ENCODE peak calls at places on chromosomes 11 and 22, in six cellular contexts. One of them, this sample, is unnamed.
A peak's percentile ranks its signal among the peaks of the same experiment; 100 is the strongest.

GRCh38 chr22:31244044-31244942 is 32.2 kb downstream of the LIMK2 start:
- DNase-seq in neuronal stem cell: no peak
- DNase-seq in trophoblast cell: peak; percentile 84
- DNase-seq in H1: peak; percentile 59
- DNase-seq in mesendoderm: peak; percentile 97
- DNase-seq in mesenchymal stem cell: peak; percentile 94
- DNase-seq in this sample: peak; percentile 80

GRCh38 chr11:77959434-77959833 is 35.0 kb downstream of the INTS4 start:
- DNase-seq in trophoblast cell: no peak
- DNase-seq in mesendoderm: no peak
- DNase-seq in H1: no peak
- DNase-seq in neuronal stem cell: no peak
- DNase-seq in mesenchymal stem cell: peak; percentile 25
- DNase-seq in this sample: peak; percentile 61

GRCh38 chr22:38716827-38717226 is 11.1 kb downstream of the GTPBP1 start:
- DNase-seq in trophoblast cell: no peak
- DNase-seq in H1: no peak
- DNase-seq in neuronal stem cell: no peak
- DNase-seq in mesendoderm: no peak
- DNase-seq in mesenchymal stem cell: no peak
- DNase-seq in this sample: no peak

GRCh38 chr11:122863704-122864326 is 18.7 kb upstream of the JHY start:
- DNase-seq in mesendoderm: no peak
- DNase-seq in neuronal stem cell: no peak
- DNase-seq in mesenchymal stem cell: peak; percentile 48
- DNase-seq in H1: no peak
- DNase-seq in trophoblast cell: peak; percentile 71
- DNase-seq in this sample: peak; percentile 50

GRCh38 chr22:30892286-30892685 is 76.3 kb downstream of the MORC2 start:
- DNase-seq in neuronal stem cell: no peak
- DNase-seq in mesenchymal stem cell: no peak
- DNase-seq in mesendoderm: no peak
- DNase-seq in trophoblast cell: no peak
- DNase-seq in H1: no peak
- DNase-seq in this sample: no peak

GRCh38 chr11:95556342-95557151 is 233.0 kb downstream of the FAM76B start:
- DNase-seq in H1: no peak
- DNase-seq in mesenchymal stem cell: peak; percentile 80
- DNase-seq in neuronal stem cell: peak; percentile 42
- DNase-seq in trophoblast cell: no peak
- DNase-seq in mesendoderm: peak; percentile 8
- DNase-seq in this sample: peak; percentile 49

GRCh38 chr11:12109591-12110196 is 696 bp upstream of the MICAL2 start:
- DNase-seq in mesenchymal stem cell: no peak
- DNase-seq in mesendoderm: no peak
- DNase-seq in H1: no peak
- DNase-seq in trophoblast cell: no peak
- DNase-seq in neuronal stem cell: no peak
- DNase-seq in this sample: no peak

GRCh38 chr11:83852012-83852411 is 565.8 kb upstream of the CCDC90B start:
- DNase-seq in mesendoderm: no peak
- DNase-seq in mesenchymal stem cell: no peak
- DNase-seq in neuronal stem cell: no peak
- DNase-seq in trophoblast cell: no peak
- DNase-seq in H1: no peak
- DNase-seq in this sample: no peak

GRCh38 chr11:59756496-59756840 is 1.3 kb downstream of the STX3 start:
- DNase-seq in mesendoderm: no peak
- DNase-seq in H1: no peak
- DNase-seq in trophoblast cell: no peak
- DNase-seq in mesenchymal stem cell: no peak
- DNase-seq in neuronal stem cell: no peak
- DNase-seq in this sample: no peak

GRCh38 chr11:118082880-118083543 is 3.8 kb downstream of the SMIM35 start:
- DNase-seq in mesenchymal stem cell: no peak
- DNase-seq in neuronal stem cell: no peak
- DNase-seq in mesendoderm: no peak
- DNase-seq in trophoblast cell: no peak
- DNase-seq in H1: no peak
- DNase-seq in this sample: no peak

GRCh38 chr11:30230714-30231113 is at the start of gene FSHB:
- DNase-seq in mesenchymal stem cell: no peak
- DNase-seq in neuronal stem cell: no peak
- DNase-seq in H1: no peak
- DNase-seq in trophoblast cell: no peak
- DNase-seq in mesendoderm: no peak
- DNase-seq in this sample: no peak

GRCh38 chr11:105046898-105047579 is 1.9 kb upstream of the CARD16 start:
- DNase-seq in H1: no peak
- DNase-seq in mesendoderm: peak; percentile 65
- DNase-seq in mesenchymal stem cell: peak; percentile 99
- DNase-seq in trophoblast cell: peak; percentile 60
- DNase-seq in neuronal stem cell: no peak
- DNase-seq in this sample: peak; percentile 100

GRCh38 chr11:102497061-102497460 is 33.5 kb downstream of the MMP7 start:
- DNase-seq in mesenchymal stem cell: no peak
- DNase-seq in trophoblast cell: peak; percentile 23
- DNase-seq in mesendoderm: no peak
- DNase-seq in neuronal stem cell: no peak
- DNase-seq in H1: no peak
- DNase-seq in this sample: peak; percentile 77

GRCh38 chr11:105296806-105297205 is 157.2 kb upstream of the CARD18 start:
- DNase-seq in neuronal stem cell: no peak
- DNase-seq in trophoblast cell: no peak
- DNase-seq in H1: no peak
- DNase-seq in mesendoderm: no peak
- DNase-seq in mesenchymal stem cell: no peak
- DNase-seq in this sample: no peak

GRCh38 chr11:67468509-67468834 is 579 bp downstream of the TMEM134 start:
- DNase-seq in neuronal stem cell: no peak
- DNase-seq in trophoblast cell: peak; percentile 25
- DNase-seq in H1: no peak
- DNase-seq in mesenchymal stem cell: no peak
- DNase-seq in mesendoderm: no peak
- DNase-seq in this sample: no peak

GRCh38 chr11:36239636-36240035 is 49.6 kb downstream of the COMMD9 start:
- DNase-seq in trophoblast cell: no peak
- DNase-seq in mesenchymal stem cell: no peak
- DNase-seq in mesendoderm: no peak
- DNase-seq in neuronal stem cell: no peak
- DNase-seq in H1: no peak
- DNase-seq in this sample: no peak

GRCh38 chr11:128867277-128867676 is at the start of gene KCNJ1:
- DNase-seq in H1: no peak
- DNase-seq in trophoblast cell: no peak
- DNase-seq in mesendoderm: no peak
- DNase-seq in mesenchymal stem cell: no peak
- DNase-seq in neuronal stem cell: no peak
- DNase-seq in this sample: no peak

GRCh38 chr11:11521306-11522002 is 100.4 kb downstream of the GALNT18 start:
- DNase-seq in mesendoderm: no peak
- DNase-seq in mesenchymal stem cell: no peak
- DNase-seq in neuronal stem cell: no peak
- DNase-seq in trophoblast cell: no peak
- DNase-seq in H1: no peak
- DNase-seq in this sample: no peak

GRCh38 chr11:34053161-34053686 is 1.7 kb downstream of the CAPRIN1 start:
- DNase-seq in trophoblast cell: peak; percentile 43
- DNase-seq in mesendoderm: peak; percentile 84
- DNase-seq in neuronal stem cell: peak; percentile 54
- DNase-seq in H1: no peak
- DNase-seq in mesenchymal stem cell: peak; percentile 87
- DNase-seq in this sample: peak; percentile 76
- H2AK5ac ChIP-seq in trophoblast cell: peak overlapping the region; percentile 95
- H2AK5ac ChIP-seq in mesendoderm: no peak overlapping the region
- H2AK5ac ChIP-seq in neuronal stem cell: peak overlapping the region; percentile 100
- H2AK5ac ChIP-seq in H1: peak overlapping the region; percentile 79
- H2AK5ac ChIP-seq in mesenchymal stem cell: peak overlapping the region; percentile 63
- H2AK5ac ChIP-seq in this sample: peak overlapping the region; percentile 89

GRCh38 chr11:114259551-114259983 is 36.6 kb upstream of the NNMT start:
- DNase-seq in mesenchymal stem cell: no peak
- DNase-seq in neuronal stem cell: no peak
- DNase-seq in mesendoderm: no peak
- DNase-seq in trophoblast cell: no peak
- DNase-seq in H1: no peak
- DNase-seq in this sample: no peak

GRCh38 chr11:114259124-114259526 is 37.1 kb upstream of the NNMT start:
- DNase-seq in mesendoderm: no peak
- DNase-seq in neuronal stem cell: no peak
- DNase-seq in trophoblast cell: no peak
- DNase-seq in mesenchymal stem cell: no peak
- DNase-seq in H1: no peak
- DNase-seq in this sample: no peak

GRCh38 chr11:114261791-114262190 is 34.4 kb upstream of the NNMT start:
- DNase-seq in neuronal stem cell: no peak
- DNase-seq in mesendoderm: no peak
- DNase-seq in H1: no peak
- DNase-seq in mesenchymal stem cell: no peak
- DNase-seq in trophoblast cell: no peak
- DNase-seq in this sample: no peak

GRCh38 chr11:114260077-114260476 is 36.1 kb upstream of the NNMT start:
- DNase-seq in mesendoderm: no peak
- DNase-seq in H1: no peak
- DNase-seq in neuronal stem cell: no peak
- DNase-seq in trophoblast cell: no peak
- DNase-seq in mesenchymal stem cell: no peak
- DNase-seq in this sample: no peak

DNA sequence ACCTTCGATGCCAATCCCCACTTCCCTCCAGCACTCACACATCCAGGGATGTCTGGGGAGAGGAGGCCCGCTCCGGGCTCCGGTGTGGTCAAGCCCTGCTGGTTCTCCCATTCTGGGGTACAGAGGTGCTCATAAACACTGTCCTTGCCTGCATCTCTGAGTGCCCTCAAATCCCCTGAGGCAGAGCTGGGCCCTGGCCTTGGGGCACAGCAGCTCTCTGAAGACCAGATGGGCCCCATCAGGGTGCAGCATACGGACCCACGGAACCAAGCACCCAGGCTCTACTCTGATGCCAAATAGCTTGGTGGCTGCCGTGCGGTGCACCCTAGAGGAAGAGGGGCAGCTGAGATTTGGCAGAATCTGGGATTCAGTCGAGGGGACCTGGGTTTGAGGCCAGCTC is 35.7 kb upstream of the NNMT start:
- DNase-seq in H1: no peak
- DNase-seq in trophoblast cell: no peak
- DNase-seq in mesenchymal stem cell: no peak
- DNase-seq in neuronal stem cell: no peak
- DNase-seq in mesendoderm: no peak
- DNase-seq in this sample: no peak
- H3K4me3 ChIP-seq in H1: no peak overlapping the region
- H3K4me3 ChIP-seq in trophoblast cell: no peak overlapping the region
- H3K4me3 ChIP-seq in mesenchymal stem cell: no peak overlapping the region
- H3K4me3 ChIP-seq in neuronal stem cell: no peak overlapping the region
- H3K4me3 ChIP-seq in mesendoderm: no peak overlapping the region
- H3K4me3 ChIP-seq in this sample: no peak overlapping the region

DNA sequence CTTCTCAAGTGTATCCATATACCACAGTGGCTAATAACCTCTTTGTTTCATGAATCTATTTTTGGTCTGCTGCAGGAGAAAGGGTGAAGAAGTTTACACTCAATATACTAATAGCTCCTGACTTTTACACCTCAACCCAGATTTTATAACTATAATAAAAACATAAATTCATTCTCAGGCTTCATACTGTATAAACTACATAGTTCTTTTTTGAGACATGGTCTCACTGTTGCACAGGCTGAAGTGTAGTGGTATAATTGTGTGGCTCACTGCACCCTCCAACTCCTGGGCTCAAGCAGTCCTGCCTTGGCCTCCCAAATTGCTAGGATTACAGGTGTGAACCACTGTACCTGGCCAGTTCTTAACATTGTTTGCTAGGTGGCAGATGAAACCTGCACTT is 17.8 kb upstream of the CCDC179 start:
- DNase-seq in trophoblast cell: no peak
- DNase-seq in mesendoderm: no peak
- DNase-seq in H1: no peak
- DNase-seq in mesenchymal stem cell: no peak
- DNase-seq in neuronal stem cell: no peak
- DNase-seq in this sample: no peak
- H2AK5ac ChIP-seq in trophoblast cell: no peak overlapping the region
- H2AK5ac ChIP-seq in mesendoderm: no peak overlapping the region
- H2AK5ac ChIP-seq in H1: no peak overlapping the region
- H2AK5ac ChIP-seq in mesenchymal stem cell: no peak overlapping the region
- H2AK5ac ChIP-seq in neuronal stem cell: no peak overlapping the region
- H2AK5ac ChIP-seq in this sample: peak overlapping the region; percentile 36

GRCh38 chr22:50058338-50059184 is 463 bp upstream of the TTLL8 start:
- DNase-seq in neuronal stem cell: no peak
- DNase-seq in mesendoderm: no peak
- DNase-seq in H1: no peak
- DNase-seq in trophoblast cell: no peak
- DNase-seq in mesenchymal stem cell: no peak
- DNase-seq in this sample: no peak
- H3K4me3 ChIP-seq in neuronal stem cell: peak overlapping the region; percentile 66
- H3K4me3 ChIP-seq in mesendoderm: no peak overlapping the region
- H3K4me3 ChIP-seq in H1: peak overlapping the region; percentile 46
- H3K4me3 ChIP-seq in trophoblast cell: no peak overlapping the region
- H3K4me3 ChIP-seq in mesenchymal stem cell: no peak overlapping the region
- H3K4me3 ChIP-seq in this sample: no peak overlapping the region

DNA sequence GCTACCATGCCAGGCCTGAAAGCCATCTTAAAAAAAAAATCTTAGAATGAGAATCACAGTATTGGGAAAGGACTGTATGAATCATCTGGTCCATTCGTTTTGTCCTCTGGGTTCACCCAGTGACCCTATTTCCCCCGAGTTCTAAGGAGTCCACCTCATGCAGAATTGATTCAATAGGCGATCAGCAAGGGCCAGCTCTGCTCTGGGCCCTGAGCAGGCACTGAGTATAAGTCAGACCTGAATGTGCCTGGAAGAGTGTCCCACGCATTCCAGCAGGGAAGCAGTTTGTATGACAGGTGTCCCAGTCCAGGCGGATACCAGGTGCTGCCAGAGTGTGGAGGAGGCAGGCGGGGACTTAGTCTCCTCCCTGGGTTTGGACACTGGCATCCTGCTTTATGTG is 883 bp upstream of the HMOX1 start:
- DNase-seq in trophoblast cell: peak; percentile 82
- DNase-seq in neuronal stem cell: no peak
- DNase-seq in mesendoderm: no peak
- DNase-seq in H1: no peak
- DNase-seq in mesenchymal stem cell: peak; percentile 67
- DNase-seq in this sample: peak; percentile 17
- H2AK5ac ChIP-seq in trophoblast cell: no peak overlapping the region
- H2AK5ac ChIP-seq in neuronal stem cell: peak overlapping the region; percentile 63
- H2AK5ac ChIP-seq in mesendoderm: no peak overlapping the region
- H2AK5ac ChIP-seq in H1: peak overlapping the region; percentile 17
- H2AK5ac ChIP-seq in mesenchymal stem cell: peak overlapping the region; percentile 79
- H2AK5ac ChIP-seq in this sample: peak overlapping the region; percentile 94